ENCODE peak calls at places on chromosomes 1 and 21, in nine cellular contexts. M is left lobe of liver, E is KBM-7, F is RCC 7860, Y is foreskin melanocyte, T is NCI-H226, V is NCI-H1436, P is substantia nigra, Q is H1. U is an unnamed sample.

GRCh38 chr21:15051652-15052554 is 12.9 kb downstream of the NRIP1 start:
- DNase-seq in F (peak), Q (no peak), P (no peak), E (no peak), T (peak), V (no peak), M (no peak), Y (no peak), U (no peak)

GRCh38 chr21:42347601-42348327 is 3.0 kb downstream of the TFF2 start:
- DNase-seq in T (no peak), Q (no peak), Y (no peak), F (no peak), M (no peak), V (no peak), E (no peak), P (no peak), U (no peak)

GRCh38 chr1:100290291-100290690 is 24.3 kb downstream of the RTCA start:
- DNase-seq in M (no peak), P (no peak), Y (no peak), F (no peak), Q (no peak), V (no peak), T (no peak), E (no peak), U (no peak)

GRCh38 chr21:36729301-36729970 is 30.5 kb downstream of the SIM2 start:
- DNase-seq in M (peak), T (no peak), F (no peak), E (no peak), Y (no peak), V (no peak), Q (no peak), P (no peak), U (no peak)

GRCh38 chr1:78690516-78690915 is 40.9 kb downstream of the IFI44 start:
- DNase-seq in P (no peak), V (no peak), Q (no peak), F (peak), T (peak), E (no peak), M (no peak), Y (no peak), U (no peak)

GRCh38 chr1:164731161-164731747 is 172.3 kb downstream of the PBX1 start:
- DNase-seq in Q (no peak), F (no peak), M (no peak), P (no peak), V (no peak), T (no peak), Y (no peak), E (no peak), U (no peak)

GRCh38 chr1:32247983-32248889 is 1.2 kb downstream of the FAM167B start:
- DNase-seq in P (no peak), M (peak), Y (peak), V (peak), E (peak), F (no peak), T (peak), Q (peak), U (peak)

GRCh38 chr1:24968941-24969585 is 39.0 kb upstream of the RUNX3 start:
- DNase-seq in Q (no peak), E (no peak), T (no peak), M (no peak), F (no peak), V (no peak), P (no peak), Y (no peak), U (no peak)

GRCh38 chr1:116990612-116991151 is 10.9 kb upstream of the CD101 start:
- DNase-seq in E (peak), Y (no peak), Q (no peak), F (peak), M (no peak), T (no peak), P (no peak), V (no peak), U (no peak)

U was measured in iPS DF 19.7.